ENCODE peak calls at places on chromosomes 12 and 14, in five cellular contexts. U, A, S, C and X are unnamed samples.

GRCh38 chr12:65140738-65141137 is 19.6 kb upstream of the WIF1 start:
- DNase-seq in S (no peak), A (no peak), U (no peak), C (no peak), X (no peak)

GRCh38 chr12:66742508-66743367 is 63.9 kb upstream of the GRIP1 start:
- DNase-seq in C (no peak), S (no peak), A (no peak), U (no peak), X (no peak)

GRCh38 chr14:69699743-69700309 is 67.1 kb upstream of the SRSF5 start:
- DNase-seq in S (no peak), C (no peak), A (no peak), U (no peak), X (no peak)

GRCh38 chr14:100056964-100057817 is 8.0 kb upstream of the EVL start:
- DNase-seq in A (no peak), S (peak; percentile 46), U (no peak), C (peak; percentile 49), X (peak; percentile 72)

GRCh38 chr12:105587237-105587636 is 256.7 kb downstream of the C12orf75 start:
- DNase-seq in U (no peak), A (peak; percentile 24), S (peak; percentile 9), C (no peak), X (peak; percentile 6)

GRCh38 chr14:56659964-56660551 is 80.5 kb downstream of the TMEM260 start:
- DNase-seq in C (no peak), S (peak; percentile 43), A (no peak), U (peak; percentile 62), X (peak; percentile 63)

GRCh38 chr12:93943766-93944165 is 204.6 kb upstream of the PLXNC1 start:
- DNase-seq in C (no peak), U (no peak), S (peak; percentile 69), A (no peak), X (peak; percentile 54)

GRCh38 chr12:109203480-109203879 is 87.1 kb downstream of the ACACB start:
- DNase-seq in S (no peak), U (no peak), C (no peak), A (no peak), X (no peak)

GRCh38 chr12:118145113-118145797 is 9.3 kb downstream of the PEBP1 start:
- DNase-seq in A (no peak), C (no peak), U (no peak), S (no peak), X (no peak)

GRCh38 chr14:72679591-72680151 is 214.2 kb downstream of the DPF3 start:
- DNase-seq in S (no peak), A (no peak), C (no peak), U (peak; percentile 74), X (no peak)

GRCh38 chr14:100526057-100526456 is 61.2 kb downstream of the BEGAIN start:
- DNase-seq in C (no peak), A (no peak), U (no peak), S (no peak), X (no peak)

GRCh38 chr12:131045705-131046460 is 92.2 kb downstream of the ADGRD1 start:
- DNase-seq in U (no peak), A (no peak), C (no peak), S (no peak), X (no peak)

GRCh38 chr12:123614531-123614930 is 12.6 kb downstream of the DDX55 start:
- DNase-seq in U (no peak), S (peak; percentile 73), A (no peak), C (no peak), X (peak; percentile 64)

GRCh38 chr12:2691001-2691339 is 103.8 kb upstream of the FKBP4 start:
- DNase-seq in C (peak; percentile 70), A (no peak), S (no peak), U (peak; percentile 74), X (no peak)

GRCh38 chr14:95197498-95198010 is 40.2 kb upstream of the DICER1 start:
- DNase-seq in U (peak; percentile 20), A (no peak), C (no peak), S (no peak), X (no peak)

GRCh38 chr12:79858518-79858917 is 76.4 kb downstream of the PPP1R12A start:
- DNase-seq in U (no peak), C (no peak), S (peak; percentile 37), A (no peak), X (peak; percentile 41)

GRCh38 chr12:77968021-77968420 is 137.3 kb downstream of the NAV3 start:
- DNase-seq in A (no peak), S (no peak), U (no peak), C (no peak), X (no peak)

GRCh38 chr14:33799705-33800269 is 151.1 kb downstream of the EGLN3 start:
- DNase-seq in U (no peak), C (no peak), S (no peak), A (no peak), X (peak; percentile 40)

GRCh38 chr14:96084796-96085195 is 45.6 kb downstream of the C14orf132 start:
- DNase-seq in A (no peak), C (no peak), U (no peak), S (no peak), X (no peak)

GRCh38 chr12:31591308-31591901 is 469 bp upstream of the DENND5B start:
- DNase-seq in S (peak; percentile 54), C (no peak), A (peak; percentile 33), U (peak; percentile 36), X (peak; percentile 30)

GRCh38 chr14:101022916-101023435 is 119.5 kb upstream of the RTL1 start:
- DNase-seq in A (no peak), S (no peak), U (no peak), C (no peak), X (no peak)

GRCh38 chr14:94823556-94824341 is 53.8 kb upstream of the GSC start:
- DNase-seq in S (no peak), A (no peak), C (no peak), U (no peak), X (peak; percentile 13)

GRCh38 chr14:78450945-78451344 is 280.8 kb downstream of the NRXN3 start:
- DNase-seq in A (no peak), S (no peak), C (no peak), U (no peak), X (no peak)

GRCh38 chr12:127526925-127527324 is 740.0 kb upstream of the TMEM132C start:
- DNase-seq in C (no peak), U (no peak), A (no peak), S (no peak), X (no peak)

GRCh38 chr12:118120579-118121363 is 15.2 kb upstream of the PEBP1 start:
- DNase-seq in A (peak; percentile 72), U (peak; percentile 75), S (peak; percentile 71), C (peak; percentile 58), X (peak; percentile 78)

GRCh38 chr12:9066755-9067433 is 48.8 kb downstream of the A2M start:
- DNase-seq in C (no peak), A (no peak), S (no peak), U (no peak), X (no peak)

GRCh38 chr12:48078901-48079300 is 27.0 kb downstream of the SENP1 start:
- DNase-seq in S (peak; percentile 47), A (no peak), C (no peak), U (no peak), X (peak; percentile 69)

GRCh38 chr12:68406134-68406576 is 74.0 kb upstream of the MDM1 start:
- DNase-seq in C (no peak), A (peak; percentile 93), S (peak; percentile 94), U (peak; percentile 24), X (peak; percentile 99)

GRCh38 chr14:106850913-106851825 is 1324.8 kb downstream of the TMEM121 start:
- DNase-seq in C (no peak), S (no peak), U (no peak), A (no peak), X (no peak)
- TF ChIP-seq CTCF in C (no peak), S (no peak), U (no peak), A (no peak), X (no peak)

GRCh38 chr14:51513933-51514332 is 137.8 kb upstream of the FRMD6 start:
- DNase-seq in C (no peak), S (no peak), A (no peak), U (no peak), X (no peak)
- H3K4me3 ChIP-seq in C (no peak overlapping the region), S (no peak overlapping the region), A (no peak overlapping the region), U (no peak overlapping the region), X (no peak overlapping the region)

DNA sequence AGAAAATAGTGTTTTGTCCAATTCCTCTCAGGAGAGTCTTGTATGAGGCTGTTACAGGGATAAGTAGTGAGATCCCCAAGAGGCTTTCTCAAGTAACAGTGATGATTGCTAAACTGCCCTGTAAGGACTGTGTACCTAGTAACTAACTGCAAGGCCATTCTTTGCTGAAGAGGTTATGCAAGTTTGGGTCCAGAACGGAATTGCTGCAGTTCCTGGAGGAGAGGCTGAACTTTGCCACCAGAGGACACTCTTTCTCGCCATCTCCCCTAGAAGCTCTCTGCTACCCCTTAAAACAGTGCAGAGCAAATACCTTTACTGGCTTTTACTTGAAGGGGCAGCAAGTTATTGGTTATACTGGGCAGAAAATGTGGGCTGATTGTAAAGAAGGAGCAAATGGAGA is 180.0 kb downstream of the RBM19 start:
- DNase-seq in A (no peak), U (no peak), S (no peak), C (no peak), X (no peak)
- TF ChIP-seq CTCF in A (no peak), U (no peak), S (no peak), C (no peak), X (no peak)

GRCh38 chr12:7995266-7995963 is 37.1 kb upstream of the FOXJ2 start:
- DNase-seq in C (peak; percentile 88), S (peak; percentile 87), A (peak; percentile 83), U (peak; percentile 84), X (peak; percentile 93)
- H3K4me3 ChIP-seq in C (no peak overlapping the region), S (no peak overlapping the region), A (no peak overlapping the region), U (no peak overlapping the region), X (no peak overlapping the region)

DNA sequence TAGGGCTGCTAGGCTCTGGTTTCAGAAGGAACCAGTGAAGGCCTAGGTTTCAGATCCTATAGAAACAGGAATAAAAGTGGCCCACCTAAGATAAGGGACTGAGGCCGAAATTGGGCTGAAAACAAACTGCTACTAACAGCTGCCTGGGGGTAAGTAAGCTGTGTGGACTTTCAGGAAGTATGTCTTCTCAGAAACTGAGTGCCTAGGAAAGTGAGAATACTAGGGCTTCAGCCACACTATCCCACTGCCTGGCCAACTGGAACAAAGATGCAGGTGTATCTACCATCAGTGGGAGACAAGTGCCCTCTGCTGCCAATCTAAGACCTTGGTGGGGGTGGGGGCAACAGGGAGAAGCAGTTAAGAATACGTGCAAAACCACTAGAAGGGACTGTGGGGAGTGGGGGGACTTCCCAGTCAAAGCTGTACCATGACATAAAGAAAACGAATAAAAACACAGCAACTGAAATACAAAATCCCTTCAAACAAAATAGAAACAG is 82.5 kb downstream of the MED13L start:
- DNase-seq in C (peak; percentile 84), A (no peak), U (no peak), S (no peak), X (no peak)
- TF ChIP-seq CTCF in C (no peak), A (no peak), U (no peak), S (no peak), X (no peak)

DNA sequence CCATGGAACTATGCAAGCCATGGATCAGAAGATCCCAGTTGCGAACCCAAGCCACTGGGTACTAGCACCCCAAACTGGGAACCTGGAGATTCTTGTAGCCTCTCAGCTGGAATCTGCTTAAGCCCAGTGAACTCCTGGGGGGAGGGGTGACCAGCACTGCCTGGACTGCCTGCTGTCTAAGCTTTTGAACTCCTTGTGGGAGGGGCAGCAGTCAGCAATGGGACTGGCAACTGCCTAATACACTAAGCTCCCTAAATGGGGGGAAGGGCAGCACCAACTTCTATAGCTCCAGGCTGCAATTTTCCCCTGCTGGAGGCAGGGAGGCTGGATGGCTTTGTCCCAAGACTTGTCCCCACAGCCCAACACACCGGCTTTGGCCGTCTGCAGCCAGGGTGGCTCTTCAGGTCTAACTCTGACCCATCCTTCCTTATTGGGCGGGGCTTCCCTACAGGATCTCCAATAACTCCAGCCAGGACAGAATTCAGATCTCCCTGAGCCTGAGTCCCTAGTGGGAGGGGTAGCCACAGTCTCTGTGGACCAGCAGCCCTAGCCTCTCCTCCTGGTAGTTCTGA is 485.1 kb downstream of the SOX5 start:
- DNase-seq in S (no peak), U (no peak), C (no peak), A (no peak), X (no peak)
- H3K4me3 ChIP-seq in S (no peak overlapping the region), U (no peak overlapping the region), C (no peak overlapping the region), A (no peak overlapping the region), X (no peak overlapping the region)